ENCODE peak calls at places on chromosome 17, in nine cellular contexts. A is A549, B is A673, F is upper lobe of right lung, P is left lung, Q is fibroblast of mammary gland, Y is choroid plexus epithelial cell, C is dorsolateral prefrontal cortex, D is psoas muscle. K is an unnamed sample.

GRCh38 chr17:81004336-81005015 is 12.8 kb downstream of the CHMP6 start:
- DNase-seq in A (no peak), B (no peak), F (peak), P (peak), Q (no peak), Y (no peak), C (no peak), D (peak), K (no peak)

GRCh38 chr17:78374631-78375274 is 3.7 kb upstream of the PGS1 start:
- DNase-seq in A (no peak), B (no peak), F (no peak), P (peak), Q (peak), Y (peak), C (no peak), D (no peak), K (no peak)

GRCh38 chr17:31313982-31314787 is at the start of gene EVI2B:
- DNase-seq in A (peak), B (peak), F (no peak), P (no peak), Q (peak), Y (peak), C (no peak), D (no peak), K (no peak)

GRCh38 chr17:19897901-19898300 is 30.2 kb upstream of the ULK2 start:
- DNase-seq in A (peak), B (peak), F (no peak), P (no peak), Q (peak), Y (peak), C (no peak), D (no peak), K (peak)

GRCh38 chr17:80859004-80859941 is 132.4 kb upstream of the CHMP6 start:
- DNase-seq in A (peak), B (peak), F (no peak), P (peak), Q (peak), Y (peak), C (peak), D (peak), K (peak)

GRCh38 chr17:75566456-75567233 is 21.0 kb upstream of the MYO15B start:
- DNase-seq in A (no peak), B (no peak), F (no peak), P (no peak), Q (no peak), Y (no peak), C (no peak), D (no peak), K (no peak)

GRCh38 chr17:66661411-66661843 is 173.5 kb upstream of the CACNG5 start:
- DNase-seq in A (peak), B (peak), F (no peak), P (no peak), Q (peak), Y (peak), C (no peak), D (peak), K (no peak)

GRCh38 chr17:65139045-65139764 is 2.0 kb downstream of the RGS9 start:
- DNase-seq in A (no peak), B (no peak), F (no peak), P (no peak), Q (no peak), Y (no peak), C (no peak), D (no peak), K (no peak)

GRCh38 chr17:73400915-73401545 is 89.2 kb upstream of the CDC42EP4 start:
- DNase-seq in A (no peak), B (no peak), F (no peak), P (peak), Q (no peak), Y (no peak), C (no peak), D (no peak), K (no peak)

GRCh38 chr17:1604831-1605528 is 23.7 kb downstream of the SLC43A2 start:
- DNase-seq in A (no peak), B (no peak), F (no peak), P (peak), Q (no peak), Y (no peak), C (no peak), D (peak), K (no peak)

GRCh38 chr17:80795737-80796136 is 195.9 kb upstream of the CHMP6 start:
- DNase-seq in A (no peak), B (no peak), F (no peak), P (peak), Q (no peak), Y (peak), C (peak), D (peak), K (no peak)

GRCh38 chr17:42685831-42686230 is 3.5 kb downstream of the CNTNAP1 start:
- DNase-seq in A (no peak), B (no peak), F (no peak), P (peak), Q (no peak), Y (no peak), C (no peak), D (no peak), K (no peak)

DNA sequence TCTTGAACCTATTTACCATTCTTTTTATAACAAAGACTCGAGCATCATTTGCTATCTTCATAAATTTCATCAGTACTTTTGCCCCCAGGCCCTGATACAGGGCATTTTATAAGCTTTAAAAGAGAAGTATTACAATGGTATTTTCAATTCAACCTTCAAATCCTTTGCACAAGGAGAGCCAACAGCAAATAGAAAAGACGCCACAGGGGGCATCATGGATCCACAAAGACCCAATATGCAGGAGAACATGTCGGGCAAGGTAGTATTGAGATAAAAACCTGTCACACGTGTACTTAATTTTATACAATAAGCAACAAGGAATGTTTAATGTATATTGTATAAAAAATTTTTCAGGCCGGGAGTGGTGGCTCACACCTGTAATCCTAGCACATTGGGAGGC is 10.2 kb downstream of the MAP3K14 start:
- DNase-seq in A (no peak), B (no peak), F (no peak), P (no peak), Q (no peak), Y (no peak), C (no peak), D (no peak), K (no peak)
- TF ChIP-seq CTCF in A (peak), B (peak), F (no peak), P (no peak), Q (no peak), Y (peak), C (no peak), D (no peak), K (peak)

GRCh38 chr17:15782809-15783208 is 50.7 kb downstream of the TBC1D26 start:
- DNase-seq in A (no peak), B (peak), F (peak), P (peak), Q (peak), Y (peak), C (no peak), D (peak), K (no peak)
- H3K4me3 ChIP-seq in A (no peak), B (peak), F (peak), P (peak), Q (peak), Y (peak), C (peak), D (peak), K (peak)

GRCh38 chr17:79608729-79609039 is 2.2 kb downstream of the RBFOX3 start:
- DNase-seq in A (no peak), B (no peak), F (no peak), P (no peak), Q (no peak), Y (no peak), C (no peak), D (no peak), K (no peak)

GRCh38 chr17:79609616-79610150 is 1.2 kb downstream of the RBFOX3 start:
- DNase-seq in A (peak), B (no peak), F (no peak), P (no peak), Q (no peak), Y (no peak), C (no peak), D (no peak), K (no peak)

GRCh38 chr17:79609175-79609589 is 1.7 kb downstream of the RBFOX3 start:
- DNase-seq in A (no peak), B (no peak), F (no peak), P (no peak), Q (no peak), Y (no peak), C (no peak), D (no peak), K (no peak)

GRCh38 chr17:79606487-79606886 is 4.4 kb downstream of the RBFOX3 start:
- DNase-seq in A (no peak), B (no peak), F (no peak), P (no peak), Q (no peak), Y (no peak), C (no peak), D (no peak), K (no peak)

DNA sequence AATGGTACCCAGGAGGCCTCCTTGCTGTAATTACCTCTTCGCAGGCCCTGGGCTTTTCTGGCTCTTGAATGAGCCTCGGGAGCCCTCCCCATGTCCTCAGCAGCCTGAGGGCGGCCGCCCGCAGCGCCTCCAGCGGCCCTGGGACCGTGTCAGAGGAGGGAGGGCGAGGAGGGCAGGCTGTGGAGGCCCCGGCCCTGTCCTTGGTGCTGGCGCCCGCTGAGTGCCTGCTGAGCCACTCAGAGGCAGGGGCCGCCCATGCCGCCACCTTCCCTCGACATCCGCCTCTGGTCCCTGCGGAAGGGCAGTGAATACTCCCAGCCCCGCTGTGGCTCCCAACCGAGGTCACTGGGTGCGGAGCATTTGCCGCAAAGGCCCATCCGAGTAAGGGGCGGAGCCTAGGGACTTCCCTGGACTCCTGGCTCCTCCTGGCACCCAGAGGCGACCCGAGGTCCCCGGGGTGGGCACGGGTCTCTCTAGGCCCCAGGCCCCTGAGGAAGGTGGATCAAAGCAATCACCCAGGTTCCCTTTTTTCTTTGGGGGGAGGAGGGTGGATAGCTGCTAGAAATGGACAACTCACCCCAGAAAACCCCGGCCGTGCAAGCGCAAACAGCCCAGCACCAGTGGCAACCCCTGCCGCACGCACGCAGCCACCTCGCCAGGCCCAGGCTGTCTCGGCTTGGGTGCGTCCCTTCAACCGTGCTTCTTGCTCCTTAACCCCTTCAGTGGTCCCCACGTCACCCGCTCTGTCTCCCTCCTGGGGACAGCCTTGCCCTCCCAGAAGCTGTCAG is 2.7 kb downstream of the RBFOX3 start:
- DNase-seq in A (peak), B (peak), F (no peak), P (no peak), Q (peak), Y (peak), C (no peak), D (no peak), K (no peak)
- TF ChIP-seq CTCF in A (no peak), B (no peak), F (no peak), P (no peak), Q (no peak), Y (no peak), C (no peak), D (no peak), K (peak)

GRCh38 chr17:45394913-45395568 is 37.6 kb downstream of the ARHGAP27 start:
- DNase-seq in A (peak), B (peak), F (peak), P (peak), Q (peak), Y (peak), C (no peak), D (peak), K (peak)
- H3K4me3 ChIP-seq in A (no peak), B (peak), F (no peak), P (no peak), Q (peak), Y (peak), C (peak), D (peak), K (peak)

GRCh38 chr17:62705116-62705515 is 77.6 kb downstream of the MRC2 start:
- DNase-seq in A (no peak), B (no peak), F (no peak), P (no peak), Q (no peak), Y (no peak), C (no peak), D (no peak), K (no peak)
- TF ChIP-seq CTCF in A (no peak), B (no peak), F (no peak), P (no peak), Q (no peak), Y (no peak), C (no peak), D (no peak), K (no peak)

DNA sequence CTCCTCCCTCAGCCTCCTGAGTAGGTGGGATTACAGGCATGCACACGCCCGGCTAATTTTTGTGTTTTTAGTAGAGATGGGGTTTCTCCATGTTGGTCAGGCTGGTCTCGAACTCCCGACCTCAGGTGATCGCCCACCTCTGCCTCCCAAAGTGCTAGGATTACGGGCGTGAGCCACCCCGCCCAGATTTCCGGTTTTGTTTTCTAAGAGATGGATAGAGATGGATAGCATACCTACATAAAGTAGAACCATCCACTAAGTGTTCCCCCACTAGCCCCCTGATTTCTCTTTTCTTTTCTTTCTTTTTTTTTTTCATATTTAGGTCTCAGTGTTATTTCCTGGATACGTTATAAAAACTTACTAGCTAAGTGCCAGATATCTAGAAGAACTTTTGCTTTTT is 2.0 kb downstream of the WSB1 start:
- DNase-seq in A (no peak), B (no peak), F (no peak), P (no peak), Q (no peak), Y (peak), C (no peak), D (no peak), K (no peak)
- H3K4me3 ChIP-seq in A (peak), B (peak), F (peak), P (peak), Q (peak), Y (peak), C (peak), D (peak), K (peak)

DNA sequence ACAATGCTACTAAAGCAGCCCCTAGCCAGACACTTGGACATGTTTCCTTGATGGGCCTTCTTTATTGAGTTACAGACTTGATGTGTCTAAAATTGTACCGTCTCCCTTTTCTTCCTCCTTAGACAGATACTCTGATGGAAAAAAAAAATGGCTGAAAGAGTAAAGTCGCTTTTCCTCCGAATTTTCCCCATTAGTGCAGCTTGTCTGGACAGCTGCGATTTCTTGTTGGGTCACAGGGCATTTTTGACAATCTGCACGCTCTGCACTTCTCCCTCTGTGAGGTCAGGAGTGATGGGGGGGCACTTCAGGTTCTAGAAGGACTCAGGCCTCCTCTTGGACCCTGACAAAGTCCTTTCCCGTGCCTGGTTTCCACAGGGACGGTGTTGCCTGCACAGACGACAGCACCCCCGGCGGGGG is 968 bp upstream of the PRKAR1A start:
- DNase-seq in A (no peak), B (no peak), F (no peak), P (no peak), Q (no peak), Y (no peak), C (no peak), D (no peak), K (no peak)
- TF ChIP-seq CTCF in A (no peak), B (no peak), F (no peak), P (no peak), Q (no peak), Y (peak), C (peak), D (peak), K (peak)

DNA sequence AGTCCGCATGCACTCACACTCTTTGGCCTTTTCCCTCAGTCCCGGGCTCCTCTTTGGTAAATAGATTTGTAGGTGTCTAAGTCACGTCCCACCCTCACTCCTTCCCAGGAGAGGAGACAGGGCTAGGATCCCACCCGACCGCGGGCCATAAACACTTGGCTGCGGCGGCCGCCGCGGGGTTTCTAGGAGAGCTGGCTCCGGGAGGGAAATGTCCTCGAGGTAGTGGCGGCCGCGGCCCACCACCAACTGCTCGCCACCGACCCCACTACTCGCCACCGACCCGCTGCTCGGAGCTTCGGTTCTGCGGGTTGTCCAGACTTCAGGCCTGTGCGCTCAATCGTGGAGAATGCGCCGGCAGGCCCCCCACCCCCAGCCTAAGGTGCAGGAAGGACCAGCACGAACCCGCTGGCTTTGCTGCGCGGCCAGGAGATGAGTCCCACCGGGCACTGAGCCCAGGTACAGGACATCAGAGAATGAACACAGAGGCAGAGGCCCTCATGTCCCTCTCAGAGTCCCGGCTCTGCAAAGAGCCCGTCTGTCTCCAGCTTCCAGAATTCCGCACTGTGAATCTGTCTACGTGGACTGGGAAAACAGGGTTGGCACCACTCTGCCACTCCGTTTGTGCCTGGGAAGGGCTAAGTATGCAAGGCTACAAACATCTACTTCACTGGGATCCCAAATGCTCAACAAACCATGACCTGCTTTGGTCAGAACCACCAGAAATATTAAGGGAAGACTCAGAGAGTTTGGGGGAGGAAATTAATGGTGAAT is 2.5 kb downstream of the PRAC2 start:
- DNase-seq in A (no peak), B (no peak), F (no peak), P (no peak), Q (no peak), Y (no peak), C (no peak), D (no peak), K (no peak)
- H3K4me3 ChIP-seq in A (no peak), B (peak), F (no peak), P (no peak), Q (no peak), Y (no peak), C (no peak), D (no peak), K (no peak)